ENCODE peak calls at places on chromosomes 3 and 15, in seven cellular contexts. H is CD8-positive, alpha-beta memory T cell; Z is CD4-positive, alpha-beta memory T cell; I is neuronal stem cell; V is A549; E is psoas muscle; F is ovary. S is an unnamed sample. For H3K9me3, the result is how much of the 10 kb centered on the place peaks cover.

GRCh38 chr3:140122183-140122582 is 187.2 kb downstream of the CLSTN2 start:
- DNase-seq in V (no peak), Z (no peak), E (no peak), I (no peak), H (no peak), F (no peak), S (no peak)

GRCh38 chr3:149969110-149969944 is 1.4 kb downstream of the PFN2 start:
- DNase-seq in V (peak), F (peak), H (no peak), I (peak), Z (no peak), E (peak), S (no peak)

GRCh38 chr3:114508976-114509375 is 215.1 kb downstream of the TIGIT start:
- DNase-seq in H (no peak), E (no peak), V (no peak), I (no peak), F (no peak), Z (no peak), S (no peak)

GRCh38 chr3:149314807-149315578 is 18.4 kb downstream of the TM4SF18 start:
- DNase-seq in F (no peak), V (no peak), I (no peak), E (no peak), Z (no peak), H (no peak), S (no peak)

GRCh38 chr3:15387735-15388134 is 39.6 kb downstream of the METTL6 start:
- DNase-seq in E (no peak), Z (no peak), V (no peak), I (no peak), H (no peak), F (no peak), S (no peak)

GRCh38 chr3:67018105-67018788 is 20.1 kb downstream of the KBTBD8 start:
- DNase-seq in I (no peak), F (no peak), Z (no peak), V (no peak), H (no peak), E (no peak), S (no peak)

GRCh38 chr15:44798815-44799214 is 62.5 kb downstream of the TRIM69 start:
- DNase-seq in E (no peak), V (peak), H (no peak), I (no peak), Z (no peak), F (no peak), S (no peak)

GRCh38 chr3:150308481-150308918 is 99.6 kb upstream of the TSC22D2 start:
- DNase-seq in V (no peak), H (no peak), I (no peak), F (no peak), E (no peak), Z (no peak), S (no peak)

GRCh38 chr3:190513409-190514162 is at the start of gene IL1RAP:
- DNase-seq in I (peak), E (peak), H (peak), V (peak), F (peak), Z (peak), S (peak)

GRCh38 chr3:186400677-186401076 is 38.6 kb upstream of the DGKG start:
- DNase-seq in E (no peak), I (no peak), Z (no peak), H (no peak), V (no peak), F (no peak), S (no peak)

GRCh38 chr15:78322243-78322642 is 17.9 kb upstream of the CRABP1 start:
- DNase-seq in H (no peak), I (no peak), F (no peak), V (no peak), Z (no peak), E (no peak), S (no peak)

GRCh38 chr3:49133226-49133951 is 539 bp upstream of the LAMB2 start:
- DNase-seq in I (peak), V (peak), Z (no peak), H (no peak), E (peak), F (peak), S (no peak)

GRCh38 chr15:39433351-39433750 is 147.5 kb upstream of the THBS1 start:
- DNase-seq in I (no peak), H (no peak), F (no peak), Z (no peak), V (no peak), E (no peak), S (no peak)

GRCh38 chr3:15629860-15630597 is 28.5 kb downstream of the BTD start:
- DNase-seq in Z (peak), H (peak), V (peak), F (peak), I (peak), E (no peak), S (peak)

GRCh38 chr3:161419555-161420333 is 48.4 kb upstream of the SPTSSB start:
- DNase-seq in V (no peak), Z (no peak), I (no peak), F (no peak), E (no peak), H (no peak), S (no peak)

GRCh38 chr15:81888748-81889479 is 156.9 kb downstream of the MEX3B start:
- DNase-seq in Z (no peak), F (no peak), E (no peak), H (no peak), I (no peak), V (no peak), S (no peak)

GRCh38 chr3:42500909-42501308 is 1.5 kb upstream of the VIPR1 start:
- DNase-seq in Z (no peak), E (no peak), I (no peak), F (no peak), H (no peak), V (no peak), S (no peak)

GRCh38 chr15:69000725-69001503 is 13.6 kb upstream of the NOX5 start:
- DNase-seq in V (no peak), E (no peak), I (no peak), H (no peak), F (no peak), Z (no peak), S (no peak)

GRCh38 chr15:72778796-72779195 is 4.8 kb downstream of the ADPGK start:
- DNase-seq in F (no peak), E (no peak), H (no peak), Z (no peak), I (no peak), V (no peak), S (no peak)

GRCh38 chr15:90808517-90808939 is 59.9 kb upstream of the FURIN start:
- DNase-seq in V (no peak), H (no peak), E (no peak), Z (no peak), I (no peak), F (no peak), S (no peak)

GRCh38 chr3:73512095-73512494 is 112.6 kb downstream of the PDZRN3 start:
- DNase-seq in V (no peak), F (peak), E (no peak), Z (no peak), I (no peak), H (no peak), S (no peak)

GRCh38 chr3:40645883-40646282 is 121.1 kb downstream of the ZNF621 start:
- DNase-seq in H (no peak), I (no peak), E (no peak), V (no peak), F (no peak), Z (no peak), S (no peak)

GRCh38 chr3:39260957-39261356 is 18.9 kb downstream of the CX3CR1 start:
- DNase-seq in F (peak), V (peak), H (peak), I (no peak), E (peak), Z (peak), S (peak)

GRCh38 chr3:38620236-38620635 is 29.3 kb downstream of the SCN5A start:
- DNase-seq in E (no peak), I (no peak), V (no peak), F (no peak), H (no peak), Z (no peak), S (no peak)

GRCh38 chr3:102304550-102304949 is 130.3 kb upstream of the ZPLD1 start:
- DNase-seq in V (no peak), F (no peak), I (no peak), Z (no peak), H (no peak), E (no peak), S (no peak)

GRCh38 chr3:156150434-156151066 is 30.2 kb downstream of the KCNAB1 start:
- DNase-seq in F (peak), E (no peak), I (peak), H (peak), V (peak), Z (peak), S (no peak)

GRCh38 chr3:10521772-10522441 is 16.5 kb upstream of the ATP2B2 start:
- DNase-seq in I (no peak), V (no peak), F (no peak), H (no peak), E (no peak), Z (no peak), S (no peak)

GRCh38 chr3:110457508-110457907 is 614.1 kb upstream of the NECTIN3 start:
- DNase-seq in I (no peak), F (no peak), E (no peak), H (no peak), Z (no peak), V (no peak), S (no peak)

GRCh38 chr15:64461577-64462162 is 1.3 kb downstream of the ZNF609 start:
- DNase-seq in H (no peak), Z (peak), E (no peak), V (peak), I (peak), F (peak), S (no peak)

GRCh38 chr3:133460809-133461208 is 61.0 kb downstream of the BFSP2 start:
- DNase-seq in E (no peak), V (no peak), F (no peak), I (no peak), H (no peak), Z (no peak), S (no peak)

GRCh38 chr3:141797167-141797773 is 34.1 kb downstream of the GRK7 start:
- DNase-seq in V (no peak), Z (peak), E (peak), F (peak), H (peak), I (peak), S (peak)

GRCh38 chr3:11909726-11910125 is 63.0 kb upstream of the TAMM41 start:
- DNase-seq in F (no peak), H (no peak), V (no peak), E (no peak), Z (no peak), I (no peak), S (no peak)

GRCh38 chr3:195153121-195153520 is 117.8 kb downstream of the XXYLT1 start:
- DNase-seq in V (no peak), F (no peak), H (no peak), I (no peak), E (peak), Z (no peak), S (no peak)

GRCh38 chr3:111035896-111036295 is 35.7 kb upstream of the NECTIN3 start:
- DNase-seq in H (no peak), Z (no peak), I (no peak), F (no peak), V (no peak), E (no peak), S (no peak)

GRCh38 chr3:67384790-67385397 is 269.5 kb downstream of the SUCLG2 start:
- DNase-seq in V (peak), H (peak), I (peak), E (no peak), F (no peak), Z (peak), S (no peak)

GRCh38 chr3:54931182-54931581 is 3.3 kb upstream of the LRTM1 start:
- DNase-seq in E (no peak), F (no peak), Z (no peak), H (no peak), V (no peak), I (peak), S (no peak)

GRCh38 chr3:53422954-53423708 is 71.3 kb upstream of the CACNA1D start:
- DNase-seq in Z (no peak), V (no peak), I (no peak), F (no peak), E (no peak), H (no peak), S (no peak)
- H3K9me3 ChIP-seq in Z (under half), V (under half), I (under half), F (under half), E (under half), H (under half), S (under half)

GRCh38 chr3:138539352-138539751 is 54.7 kb downstream of the CEP70 start:
- DNase-seq in I (no peak), V (no peak), E (no peak), F (no peak), Z (no peak), H (no peak), S (no peak)
- H3K9me3 ChIP-seq in I (under half), V (under half), E (under half), F (under half), Z (under half), H (under half), S (under half)

DNA sequence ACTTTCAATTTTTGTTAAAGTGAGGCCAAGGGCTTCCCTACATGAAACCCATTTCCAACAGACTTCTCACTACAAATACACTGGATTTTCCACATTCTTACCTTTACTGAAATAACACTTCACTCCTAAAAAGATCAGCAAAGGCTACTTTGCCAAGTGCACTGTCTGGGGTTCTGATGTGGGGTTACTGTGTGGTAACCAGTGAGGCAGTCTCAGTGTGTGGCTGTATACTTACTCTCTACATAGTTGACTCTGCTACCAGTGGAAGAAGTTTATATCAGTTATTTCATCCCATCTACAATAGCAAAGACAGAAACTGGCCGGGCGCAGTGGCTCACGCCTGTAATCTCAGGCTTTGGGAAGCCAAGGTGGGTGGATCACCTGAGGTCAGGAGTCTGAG is 5.6 kb downstream of the WDR82 start:
- DNase-seq in Z (no peak), E (no peak), I (no peak), F (no peak), V (no peak), H (no peak), S (no peak)
- H3K9me3 ChIP-seq in Z (under half), E (under half), I (under half), F (under half), V (under half), H (under half), S (under half)

GRCh38 chr3:93930041-93930440 is 43.7 kb downstream of the PROS1 start:
- DNase-seq in I (no peak), V (no peak), Z (no peak), H (no peak), F (no peak), E (no peak), S (no peak)
- H3K9me3 ChIP-seq in I (under half), V (under half), Z (under half), H (under half), F (under half), E (under half), S (under half)

DNA sequence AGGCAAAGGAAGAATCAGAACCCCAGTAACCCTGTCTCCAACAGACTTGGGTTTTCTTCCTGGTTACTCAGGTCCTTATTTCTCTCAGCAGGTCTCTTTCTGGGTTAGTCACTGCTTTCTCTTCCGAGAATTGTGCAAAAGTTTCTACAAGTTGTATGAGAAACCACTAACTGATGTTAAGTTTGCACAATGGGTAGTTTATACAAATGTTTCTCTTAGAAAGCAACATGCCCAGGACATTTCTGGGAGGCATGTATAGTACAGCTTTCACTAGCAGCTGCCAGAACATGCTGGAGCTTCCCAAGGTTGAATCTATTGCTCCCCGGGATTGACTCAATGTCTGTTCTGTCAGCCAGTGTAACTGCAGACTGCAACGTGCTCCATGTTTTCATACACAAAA is 887.7 kb downstream of the MCTP2 start:
- DNase-seq in Z (no peak), F (no peak), V (no peak), E (no peak), I (no peak), H (no peak), S (no peak)
- H3K9me3 ChIP-seq in Z (under half), F (under half), V (under half), E (under half), I (under half), H (under half), S (under half)

DNA sequence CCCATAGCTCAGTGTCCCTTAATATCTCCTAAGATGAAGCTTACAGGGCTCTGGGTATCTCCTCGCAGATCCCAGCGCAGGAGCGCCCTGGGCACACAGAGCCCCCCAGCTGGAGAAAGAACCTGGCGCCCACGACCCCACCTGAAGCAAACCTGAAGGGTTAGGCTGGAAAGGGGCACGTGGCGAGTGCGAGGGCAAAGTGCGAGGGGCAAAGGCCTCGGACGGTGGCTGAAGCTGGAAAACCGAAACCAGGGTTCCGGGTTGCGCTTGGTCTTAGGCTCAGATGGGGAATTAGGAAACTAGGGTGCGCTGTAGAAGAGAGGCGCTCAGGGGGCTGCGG is 3.9 kb downstream of the SOX14 start:
- DNase-seq in H (no peak), V (no peak), I (no peak), F (no peak), E (no peak), Z (no peak), S (no peak)
- H3K9me3 ChIP-seq in H (under half), V (under half), I (under half), F (under half), E (under half), Z (under half), S (under half)

DNA sequence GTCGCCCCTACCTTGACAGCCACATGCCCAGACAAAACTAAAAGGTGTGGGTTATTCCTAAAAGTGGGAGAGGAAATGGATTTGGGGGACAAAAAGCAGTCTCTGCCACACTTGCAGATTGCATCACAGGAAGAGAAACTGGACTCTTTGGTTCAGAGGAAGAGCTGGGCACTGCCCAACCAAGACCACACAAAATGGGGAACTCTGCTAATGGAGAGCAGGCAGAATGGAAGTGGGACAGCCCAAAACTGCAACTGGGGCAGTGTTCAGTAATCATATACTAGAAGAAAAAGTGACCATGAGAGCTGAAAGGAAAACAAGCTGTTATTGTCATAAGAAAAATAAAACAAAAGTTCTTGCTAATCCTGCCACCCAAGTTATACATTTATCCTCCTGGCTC is 138.9 kb upstream of the FRMD4B start:
- DNase-seq in I (no peak), H (no peak), Z (no peak), F (no peak), V (no peak), E (no peak), S (no peak)
- H3K9me3 ChIP-seq in I (under half), H (under half), Z (under half), F (under half), V (under half), E (under half), S (under half)

DNA sequence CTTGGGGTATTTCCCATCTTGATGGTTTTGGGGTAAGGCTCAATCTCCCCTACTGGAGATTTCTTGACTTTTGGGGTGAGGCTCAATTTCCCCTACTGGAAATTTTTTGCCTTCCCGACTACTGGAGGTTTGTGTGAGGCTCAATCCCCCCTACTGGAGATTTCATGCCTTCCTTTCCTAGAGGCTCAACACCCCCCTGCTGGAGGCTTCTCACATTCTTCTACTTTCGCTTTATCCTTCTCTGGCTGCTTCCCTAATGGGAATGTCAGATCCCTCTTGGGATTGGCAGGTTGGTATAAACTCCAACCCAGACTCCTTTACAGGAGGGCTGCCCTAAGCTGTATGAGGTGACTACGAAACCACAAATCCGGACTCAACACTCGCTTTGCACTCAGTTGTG is 49.2 kb downstream of the KATNBL1 start:
- DNase-seq in V (no peak), Z (no peak), I (no peak), F (no peak), H (no peak), E (no peak), S (no peak)
- H3K9me3 ChIP-seq in V (under half), Z (under half), I (under half), F (under half), H (under half), E (under half), S (under half)

DNA sequence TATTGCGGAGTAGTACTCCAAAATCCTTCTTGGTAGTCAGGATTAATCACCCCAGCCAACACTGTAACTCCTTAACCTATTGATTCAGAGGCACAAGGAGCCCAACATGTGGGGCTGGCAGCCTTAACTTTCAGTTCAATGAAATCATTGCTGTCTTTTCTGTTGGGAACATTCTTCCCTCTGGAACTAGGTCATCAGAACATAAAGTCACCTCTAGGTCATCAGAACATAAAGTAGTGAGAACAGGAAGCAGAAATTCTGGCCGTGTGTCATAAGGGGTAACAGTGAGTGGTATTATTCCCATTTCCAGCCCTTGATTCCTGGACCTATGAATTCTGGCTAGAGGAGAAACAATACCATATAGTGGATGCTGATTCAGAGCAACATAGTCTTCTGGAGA is 71.5 kb upstream of the TNIK start:
- DNase-seq in Z (no peak), I (no peak), H (no peak), E (no peak), F (no peak), V (no peak), S (no peak)
- H3K9me3 ChIP-seq in Z (under half), I (under half), H (under half), E (under half), F (under half), V (under half), S (under half)